ENCODE peak calls at places on chromosomes 3 and 15, in ten cellular contexts. L is NCI-H2171 treated with DMSO at 0.1 percent for 48 hours; H is AG10803; Z is stimulated activated CD4-positive, alpha-beta T cell treated with anti-CD3 and anti-CD28 coated beads, Interleukin-1b, Interleukin-23, amount 100 ng/mL, for 24 hours; X is type B pancreatic cell; W is endothelial cell; N is H54; V is nephron progenitor cell; S is NCI-H1092 treated with DMSO at 0.1 percent for 48 hours; G is DND-41. Y is an unnamed sample.

GRCh38 chr15:81087694-81088093 is 46.4 kb upstream of the CFAP161 start:
- DNase-seq in X (no peak), S (no peak), G (no peak), H (no peak), W (no peak), Z (no peak), L (no peak), N (no peak), V (no peak), Y (no peak)

GRCh38 chr3:116005404-116005803 is 382.1 kb downstream of the GAP43 start:
- DNase-seq in Z (no peak), W (no peak), S (peak; percentile 6), G (no peak), H (peak; percentile 99), N (peak; percentile 31), V (no peak), L (peak; percentile 90), X (no peak), Y (no peak)

GRCh38 chr3:112531358-112531781 is 30.4 kb downstream of the ATG3 start:
- DNase-seq in W (no peak), V (no peak), N (no peak), L (peak; percentile 57), S (peak; percentile 10), H (peak; percentile 44), G (no peak), X (no peak), Z (no peak), Y (no peak)

GRCh38 chr3:188006726-188007393 is 147.1 kb upstream of the LPP start:
- DNase-seq in Z (no peak), V (peak; percentile 15), L (peak; percentile 27), W (no peak), G (no peak), S (peak; percentile 28), N (no peak), X (no peak), H (no peak), Y (no peak)

GRCh38 chr3:162729686-162730085 is 1233.1 kb downstream of the OTOL1 start:
- DNase-seq in V (no peak), X (no peak), L (no peak), H (no peak), W (no peak), N (no peak), S (no peak), Z (no peak), G (no peak), Y (no peak)

GRCh38 chr3:182726258-182727142 is 66.8 kb upstream of the ATP11B start:
- DNase-seq in L (no peak), Z (no peak), H (no peak), X (no peak), S (no peak), N (no peak), W (no peak), G (no peak), V (no peak), Y (no peak)

GRCh38 chr3:125013095-125013494 is 42.7 kb downstream of the HEG1 start:
- DNase-seq in G (no peak), N (no peak), V (no peak), H (no peak), L (no peak), X (no peak), S (no peak), W (no peak), Z (no peak), Y (no peak)

GRCh38 chr15:69092159-69092558 is 68.3 kb upstream of the GLCE start:
- DNase-seq in Z (no peak), L (no peak), S (no peak), V (no peak), W (no peak), N (peak; percentile 19), X (no peak), G (no peak), H (peak; percentile 28), Y (no peak)

GRCh38 chr3:46812237-46812791 is 50.9 kb downstream of the MYL3 start:
- DNase-seq in G (no peak), N (no peak), L (no peak), S (peak; percentile 19), Z (peak; percentile 56), V (peak; percentile 89), H (peak; percentile 34), W (peak; percentile 66), X (peak; percentile 80), Y (peak; percentile 77)

GRCh38 chr3:187183903-187184302 is 13.4 kb upstream of the RTP1 start:
- DNase-seq in S (no peak), V (no peak), X (no peak), G (no peak), L (peak; percentile 23), H (peak; percentile 11), W (no peak), N (no peak), Z (no peak), Y (no peak)

GRCh38 chr3:126313580-126314304 is 43.5 kb downstream of the KLF15 start:
- DNase-seq in S (no peak), N (no peak), X (peak; percentile 44), L (peak; percentile 37), H (no peak), W (no peak), Z (no peak), G (no peak), V (no peak), Y (no peak)

GRCh38 chr15:34616613-34617012 is 33.2 kb upstream of the GOLGA8B start:
- DNase-seq in G (no peak), S (no peak), L (peak; percentile 48), W (no peak), X (no peak), N (peak; percentile 4), H (peak; percentile 37), Z (no peak), V (no peak), Y (no peak)

GRCh38 chr3:71724584-71725278 is 471 bp downstream of the EIF4E3 start:
- DNase-seq in V (peak; percentile 61), S (no peak), H (no peak), Z (no peak), W (peak; percentile 37), L (peak; percentile 9), N (peak; percentile 44), G (peak; percentile 17), X (peak; percentile 72), Y (peak; percentile 18)

GRCh38 chr3:19931767-19932188 is 2.2 kb downstream of the EFHB start:
- DNase-seq in H (no peak), L (no peak), X (no peak), V (no peak), Z (no peak), W (no peak), N (no peak), G (no peak), S (no peak), Y (no peak)

GRCh38 chr15:99305761-99306505 is 54.7 kb downstream of the LRRC28 start:
- DNase-seq in V (peak; percentile 18), W (no peak), S (peak; percentile 25), N (no peak), X (no peak), G (no peak), L (peak; percentile 87), H (peak; percentile 69), Z (no peak), Y (no peak)